ENCODE peak calls at places on chromosomes 3 and 15, in nine cellular contexts. I is AG10803; O is cardiac muscle cell; D is NCI-H345; K is CD4-positive, alpha-beta T cell; U is activated T-cell treated with anti-CD3 and anti-CD28 coated beads for 4 hours; J is AG04450; P is psoas muscle; X is T-helper 1 cell. V is an unnamed sample.

GRCh38 chr3:156449712-156450574 is 105.0 kb downstream of the SSR3 start:
- DNase-seq in I (peak), O (peak), D (peak), K (no peak), U (no peak), J (no peak), P (no peak), X (no peak), V (no peak)

GRCh38 chr3:187465503-187465902 is 97.3 kb downstream of the RTP4 start:
- DNase-seq in I (no peak), O (no peak), D (no peak), K (no peak), U (no peak), J (no peak), P (no peak), X (no peak), V (no peak)

GRCh38 chr15:43270676-43271306 is 4.1 kb upstream of the TGM5 start:
- DNase-seq in I (no peak), O (no peak), D (no peak), K (no peak), U (no peak), J (no peak), P (no peak), X (no peak), V (no peak)

GRCh38 chr15:78904599-78905358 is 32.1 kb downstream of the MORF4L1 start:
- DNase-seq in I (no peak), O (no peak), D (no peak), K (no peak), U (no peak), J (no peak), P (no peak), X (no peak), V (no peak)

GRCh38 chr3:13420051-13420816 is at the start of gene NUP210:
- DNase-seq in I (no peak), O (peak), D (peak), K (peak), U (peak), J (no peak), P (peak), X (peak), V (no peak)

GRCh38 chr3:177934001-177934891 is 602.0 kb upstream of the KCNMB2 start:
- DNase-seq in I (peak), O (peak), D (no peak), K (no peak), U (no peak), J (peak), P (peak), X (no peak), V (no peak)

GRCh38 chr3:172918568-172919296 is 168.2 kb downstream of the ECT2 start:
- DNase-seq in I (no peak), O (no peak), D (no peak), K (no peak), U (no peak), J (no peak), P (no peak), X (no peak), V (no peak)

GRCh38 chr3:106413683-106414082 is 544.9 kb upstream of the CBLB start:
- DNase-seq in I (no peak), O (no peak), D (no peak), K (no peak), U (no peak), J (no peak), P (no peak), X (no peak), V (no peak)

GRCh38 chr15:45165536-45165935 is 22.2 kb downstream of the SHF start:
- DNase-seq in I (no peak), O (no peak), D (no peak), K (no peak), U (no peak), J (no peak), P (no peak), X (no peak), V (no peak)

GRCh38 chr15:25690673-25691543 is 172.2 kb downstream of the ATP10A start:
- DNase-seq in I (peak), O (no peak), D (no peak), K (no peak), U (no peak), J (no peak), P (no peak), X (no peak), V (no peak)

GRCh38 chr3:49998326-49998725 is 58.4 kb downstream of the RBM6 start:
- DNase-seq in I (peak), O (no peak), D (no peak), K (no peak), U (no peak), J (peak), P (no peak), X (no peak), V (no peak)

GRCh38 chr3:28575748-28576589 is 227.3 kb upstream of the AZI2 start:
- DNase-seq in I (peak), O (peak), D (peak), K (no peak), U (no peak), J (no peak), P (peak), X (no peak), V (no peak)

GRCh38 chr3:33388374-33389100 is 51.7 kb downstream of the UBP1 start:
- DNase-seq in I (no peak), O (no peak), D (no peak), K (no peak), U (no peak), J (no peak), P (no peak), X (no peak), V (no peak)

GRCh38 chr3:115804200-115804599 is 180.9 kb downstream of the GAP43 start:
- DNase-seq in I (no peak), O (no peak), D (no peak), K (no peak), U (no peak), J (no peak), P (no peak), X (no peak), V (no peak)

GRCh38 chr3:101074518-101074917 is 81.3 kb upstream of the ABI3BP start:
- DNase-seq in I (no peak), O (no peak), D (no peak), K (no peak), U (no peak), J (no peak), P (no peak), X (no peak), V (no peak)

GRCh38 chr3:143820466-143821221 is 27.6 kb downstream of the SLC9A9 start:
- DNase-seq in I (no peak), O (no peak), D (no peak), K (no peak), U (no peak), J (no peak), P (no peak), X (no peak), V (peak)

GRCh38 chr3:62052331-62052730 is 321.0 kb downstream of the FEZF2 start:
- DNase-seq in I (no peak), O (no peak), D (no peak), K (no peak), U (no peak), J (no peak), P (no peak), X (no peak), V (no peak)

GRCh38 chr3:45906681-45907220 is 20.4 kb downstream of the CCR9 start:
- DNase-seq in I (peak), O (peak), D (no peak), K (no peak), U (no peak), J (peak), P (peak), X (no peak), V (no peak)

GRCh38 chr3:13512451-13512850 is 32.3 kb downstream of the HDAC11 start:
- DNase-seq in I (no peak), O (no peak), D (no peak), K (no peak), U (no peak), J (no peak), P (peak), X (no peak), V (no peak)

GRCh38 chr15:67165653-67166260 is 88.7 kb downstream of the AAGAB start:
- DNase-seq in I (no peak), O (no peak), D (no peak), K (no peak), U (no peak), J (no peak), P (no peak), X (no peak), V (peak)

GRCh38 chr3:177420643-177421042 is 223.4 kb upstream of the TBL1XR1 start:
- DNase-seq in I (peak), O (no peak), D (no peak), K (no peak), U (no peak), J (no peak), P (no peak), X (no peak), V (no peak)

GRCh38 chr3:100537646-100538338 is 45.4 kb downstream of the TMEM45A start:
- DNase-seq in I (no peak), O (no peak), D (no peak), K (no peak), U (no peak), J (no peak), P (no peak), X (no peak), V (no peak)

GRCh38 chr15:33194237-33194636 is 277 bp downstream of the FMN1 start:
- DNase-seq in I (peak), O (no peak), D (no peak), K (no peak), U (no peak), J (no peak), P (peak), X (no peak), V (no peak)

GRCh38 chr3:113242091-113242581 is 30.8 kb downstream of the BOC start:
- DNase-seq in I (peak), O (no peak), D (no peak), K (no peak), U (no peak), J (no peak), P (no peak), X (no peak), V (no peak)

GRCh38 chr3:55160241-55160877 is 232.5 kb upstream of the LRTM1 start:
- DNase-seq in I (peak), O (no peak), D (no peak), K (no peak), U (no peak), J (peak), P (peak), X (no peak), V (peak)

GRCh38 chr3:185585523-185585861 is 603 bp upstream of the SENP2 start:
- DNase-seq in I (no peak), O (no peak), D (no peak), K (no peak), U (no peak), J (no peak), P (no peak), X (no peak), V (no peak)

GRCh38 chr3:150480802-150481201 is 65.5 kb downstream of the SERP1 start:
- DNase-seq in I (no peak), O (no peak), D (no peak), K (no peak), U (no peak), J (no peak), P (no peak), X (no peak), V (no peak)

GRCh38 chr15:86327230-86327865 is 247.7 kb downstream of the AGBL1 start:
- DNase-seq in I (no peak), O (no peak), D (no peak), K (no peak), U (no peak), J (no peak), P (no peak), X (no peak), V (no peak)

GRCh38 chr3:2097641-2098191 is 950 bp upstream of the CNTN4 start:
- DNase-seq in I (no peak), O (peak), D (peak), K (no peak), U (no peak), J (no peak), P (no peak), X (no peak), V (no peak)

GRCh38 chr3:138786788-138787276 is 47.9 kb downstream of the PIK3CB start:
- DNase-seq in I (peak), O (no peak), D (no peak), K (no peak), U (no peak), J (no peak), P (no peak), X (no peak), V (no peak)

GRCh38 chr3:127984241-127984975 is 67.8 kb upstream of the SEC61A1 start:
- DNase-seq in I (peak), O (no peak), D (no peak), K (no peak), U (no peak), J (no peak), P (no peak), X (no peak), V (no peak)

GRCh38 chr3:186636536-186636935 is 3.7 kb upstream of the FETUB start:
- DNase-seq in I (no peak), O (no peak), D (no peak), K (no peak), U (no peak), J (no peak), P (no peak), X (no peak), V (no peak)

GRCh38 chr15:69557340-69558137 is 104.9 kb downstream of the RPLP1 start:
- DNase-seq in I (peak), O (no peak), D (peak), K (no peak), U (no peak), J (peak), P (no peak), X (no peak), V (peak)

GRCh38 chr3:179796421-179796820 is 143.6 kb downstream of the USP13 start:
- DNase-seq in I (no peak), O (no peak), D (no peak), K (no peak), U (no peak), J (no peak), P (no peak), X (no peak), V (no peak)

GRCh38 chr3:150227839-150228238 is 180.3 kb upstream of the TSC22D2 start:
- DNase-seq in I (peak), O (peak), D (peak), K (no peak), U (no peak), J (no peak), P (no peak), X (no peak), V (no peak)

GRCh38 chr3:114624676-114625181 is 330.9 kb downstream of the TIGIT start:
- DNase-seq in I (peak), O (no peak), D (no peak), K (no peak), U (no peak), J (peak), P (peak), X (no peak), V (peak)

V was measured in smooth muscle cell of the brain vasculature.